ENCODE peak calls at places on chromosomes 13 and 19, in ten cellular contexts. E, F, B, K, Q, Z, L, H, I and G are unnamed samples.

GRCh38 chr13:74662895-74663294 is 528.7 kb upstream of the KLF12 start:
- DNase-seq in E (no peak), F (no peak), B (no peak), K (no peak), Q (no peak), Z (no peak), L (peak), H (no peak), I (no peak), G (no peak)

GRCh38 chr19:16886305-16886880 is 2.4 kb upstream of the F2RL3 start:
- DNase-seq in E (no peak), F (no peak), B (no peak), K (no peak), Q (no peak), Z (no peak), L (peak), H (no peak), I (no peak), G (no peak)

GRCh38 chr19:15161028-15161984 is 39.5 kb downstream of the NOTCH3 start:
- DNase-seq in E (no peak), F (no peak), B (no peak), K (no peak), Q (peak), Z (no peak), L (peak), H (no peak), I (no peak), G (peak)

GRCh38 chr13:100022798-100023197 is 41.2 kb downstream of the ZIC2 start:
- DNase-seq in E (no peak), F (no peak), B (no peak), K (no peak), Q (no peak), Z (no peak), L (no peak), H (no peak), I (no peak), G (no peak)

GRCh38 chr19:45100797-45101196 is 7.8 kb downstream of the PPP1R37 start:
- DNase-seq in E (no peak), F (no peak), B (no peak), K (no peak), Q (no peak), Z (no peak), L (no peak), H (no peak), I (no peak), G (no peak)

GRCh38 chr19:38780443-38780842 is 7.1 kb upstream of the LGALS7 start:
- DNase-seq in E (no peak), F (no peak), B (no peak), K (no peak), Q (no peak), Z (no peak), L (no peak), H (no peak), I (no peak), G (no peak)

GRCh38 chr13:100124265-100124664 is 35.4 kb downstream of the PCCA start:
- DNase-seq in E (no peak), F (no peak), B (no peak), K (no peak), Q (no peak), Z (no peak), L (peak), H (no peak), I (no peak), G (no peak)

GRCh38 chr13:74226791-74227475 is 92.7 kb upstream of the KLF12 start:
- DNase-seq in E (no peak), F (no peak), B (no peak), K (no peak), Q (no peak), Z (no peak), L (peak), H (no peak), I (no peak), G (no peak)

GRCh38 chr13:100987993-100988392 is 313.4 kb upstream of the TMTC4 start:
- DNase-seq in E (peak), F (no peak), B (no peak), K (no peak), Q (no peak), Z (peak), L (peak), H (no peak), I (no peak), G (no peak)

GRCh38 chr13:101618440-101619187 is 166.1 kb downstream of the ITGBL1 start:
- DNase-seq in E (no peak), F (no peak), B (no peak), K (no peak), Q (no peak), Z (no peak), L (no peak), H (no peak), I (no peak), G (no peak)

GRCh38 chr13:43785681-43786471 is 896 bp downstream of the ENOX1 start:
- DNase-seq in E (peak), F (no peak), B (peak), K (peak), Q (no peak), Z (peak), L (peak), H (no peak), I (no peak), G (peak)

GRCh38 chr19:48878219-48879024 is 6.2 kb downstream of the PPP1R15A start:
- DNase-seq in E (peak), F (no peak), B (no peak), K (no peak), Q (no peak), Z (no peak), L (peak), H (no peak), I (no peak), G (no peak)

GRCh38 chr19:12689581-12690216 is 1.9 kb downstream of the GNG14 start:
- DNase-seq in E (no peak), F (no peak), B (no peak), K (no peak), Q (no peak), Z (no peak), L (no peak), H (no peak), I (no peak), G (no peak)

GRCh38 chr19:54316746-54317107 is 3.8 kb upstream of the LILRA5 start:
- DNase-seq in E (no peak), F (no peak), B (no peak), K (no peak), Q (peak), Z (no peak), L (no peak), H (no peak), I (no peak), G (no peak)

GRCh38 chr13:105642511-105642958 is 892.9 kb downstream of the EFNB2 start:
- DNase-seq in E (no peak), F (no peak), B (no peak), K (no peak), Q (no peak), Z (no peak), L (no peak), H (no peak), I (no peak), G (no peak)

GRCh38 chr13:94232161-94232560 is 247.3 kb downstream of the DCT start:
- DNase-seq in E (no peak), F (no peak), B (no peak), K (no peak), Q (peak), Z (no peak), L (no peak), H (no peak), I (no peak), G (no peak)

GRCh38 chr19:4139614-4140236 is 13.7 kb upstream of the CREB3L3 start:
- DNase-seq in E (peak), F (peak), B (no peak), K (peak), Q (peak), Z (no peak), L (peak), H (peak), I (peak), G (peak)

GRCh38 chr13:30409911-30410704 is 12.2 kb upstream of the UBE2L5 start:
- DNase-seq in E (peak), F (no peak), B (no peak), K (no peak), Q (no peak), Z (no peak), L (peak), H (no peak), I (no peak), G (no peak)

GRCh38 chr19:55600336-55601028 is 394 bp downstream of the ZNF524 start:
- DNase-seq in E (peak), F (no peak), B (no peak), K (peak), Q (peak), Z (no peak), L (no peak), H (peak), I (no peak), G (peak)